ENCODE peak calls at places on chromosomes 4 and X, in nine cellular contexts. G, A, M, Q, U, W, S, P and J are unnamed samples.

GRCh38 chrX:73182502-73183114 is 32.0 kb downstream of the NAP1L2 start:
- DNase-seq in G (no peak), A (no peak), M (no peak), Q (no peak), U (no peak), W (no peak), S (no peak), P (no peak), J (no peak)

GRCh38 chr4:187416236-187416635 is 579.3 kb upstream of the ZFP42 start:
- DNase-seq in G (no peak), A (no peak), M (no peak), Q (no peak), U (no peak), W (no peak), S (no peak), P (no peak), J (no peak)

GRCh38 chr4:184287697-184288255 is 70.1 kb upstream of the ENPP6 start:
- DNase-seq in G (peak), A (peak), M (peak), Q (no peak), U (peak), W (no peak), S (no peak), P (no peak), J (no peak)

GRCh38 chr4:74364649-74365491 is at the start of gene EREG:
- DNase-seq in G (no peak), A (no peak), M (peak), Q (peak), U (peak), W (peak), S (peak), P (no peak), J (peak)

GRCh38 chr4:55635760-55636621 is at the start of gene NMU:
- DNase-seq in G (peak), A (no peak), M (no peak), Q (peak), U (peak), W (peak), S (peak), P (no peak), J (peak)

GRCh38 chrX:50941638-50942037 is 31.1 kb downstream of the BMP15 start:
- DNase-seq in G (no peak), A (no peak), M (no peak), Q (no peak), U (peak), W (no peak), S (no peak), P (no peak), J (no peak)

GRCh38 chr4:66736593-66736992 is 808.7 kb downstream of the CENPC start:
- DNase-seq in G (no peak), A (no peak), M (no peak), Q (no peak), U (no peak), W (no peak), S (no peak), P (no peak), J (no peak)

GRCh38 chr4:5366421-5366820 is 315.1 kb downstream of the STK32B start:
- DNase-seq in G (no peak), A (no peak), M (peak), Q (no peak), U (no peak), W (no peak), S (no peak), P (no peak), J (no peak)

GRCh38 chr4:6916587-6917444 is 7.2 kb downstream of the TBC1D14 start:
- DNase-seq in G (peak), A (peak), M (no peak), Q (peak), U (peak), W (peak), S (peak), P (peak), J (no peak)

DNA sequence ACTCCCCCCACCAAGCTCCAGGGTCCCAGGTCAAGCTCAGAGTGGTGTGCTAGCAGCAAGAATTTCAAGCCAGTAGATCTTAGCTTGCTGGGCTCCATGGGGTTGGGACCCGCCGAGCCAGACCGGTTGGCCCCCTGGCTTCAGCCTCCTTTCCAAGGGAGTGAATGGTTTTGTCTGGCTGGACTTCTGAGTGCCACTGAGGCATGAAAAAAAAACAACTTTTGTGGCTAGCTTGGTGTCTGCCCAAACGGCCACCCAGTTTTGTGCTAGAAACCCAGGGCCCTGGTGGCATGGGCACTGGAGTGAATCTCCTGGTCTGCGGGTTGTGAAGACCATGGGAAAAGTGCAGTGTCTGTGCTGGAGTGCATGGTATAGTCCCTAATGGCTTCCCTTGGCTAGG is 82.6 kb downstream of the NBDY start:
- DNase-seq in G (no peak), A (no peak), M (no peak), Q (no peak), U (no peak), W (no peak), S (no peak), P (no peak), J (no peak)
- TF ChIP-seq POLR2A in G (no peak), A (no peak), M (no peak), Q (no peak), U (no peak), W (no peak), S (no peak), P (no peak), J (no peak)

GRCh38 chrX:145533534-145533933 is 284.1 kb upstream of the SLITRK2 start:
- DNase-seq in G (no peak), A (no peak), M (no peak), Q (no peak), U (no peak), W (no peak), S (no peak), P (no peak), J (no peak)

DNA sequence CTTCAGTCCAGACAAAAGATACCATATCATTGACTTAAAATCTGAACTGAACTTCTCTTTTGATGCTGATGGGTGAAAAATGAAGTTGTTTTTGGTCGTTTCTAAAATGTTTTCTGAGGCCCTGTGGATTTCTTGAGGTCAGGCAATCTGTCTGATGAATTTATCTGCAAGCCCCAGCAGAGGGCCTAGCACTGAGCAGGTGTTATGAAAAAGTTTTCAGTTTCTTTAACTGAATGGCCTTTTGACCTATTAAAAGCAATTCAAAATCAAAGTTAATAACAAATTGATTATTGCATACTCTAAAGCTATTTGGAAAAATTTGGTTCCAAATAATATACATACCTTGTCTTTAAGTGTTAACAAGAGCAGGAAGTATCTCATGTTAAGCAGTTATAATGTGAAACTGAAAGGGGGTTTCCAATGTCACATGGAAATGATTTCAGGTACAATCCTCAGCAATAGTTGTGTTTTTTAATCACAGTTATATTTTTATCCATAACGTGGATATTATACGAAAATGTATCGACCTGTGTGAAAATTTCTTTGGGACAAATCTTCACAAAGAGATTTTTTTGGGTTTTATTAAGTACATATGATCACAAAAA is 285.0 kb downstream of the SPANXN1 start:
- DNase-seq in G (no peak), A (no peak), M (no peak), Q (no peak), U (no peak), W (no peak), S (no peak), P (no peak), J (no peak)
- TF ChIP-seq POLR2A in G (no peak), A (no peak), M (no peak), Q (no peak), U (no peak), W (no peak), S (no peak), P (no peak), J (no peak)

GRCh38 chrX:42023122-42023521 is 99.8 kb upstream of the CASK start:
- DNase-seq in G (no peak), A (no peak), M (no peak), Q (no peak), U (no peak), W (no peak), S (no peak), P (no peak), J (no peak)

GRCh38 chrX:42022158-42022557 is 98.8 kb upstream of the CASK start:
- DNase-seq in G (no peak), A (no peak), M (no peak), Q (no peak), U (no peak), W (no peak), S (no peak), P (no peak), J (no peak)

GRCh38 chrX:42028113-42028512 is 104.8 kb upstream of the CASK start:
- DNase-seq in G (no peak), A (no peak), M (no peak), Q (peak), U (no peak), W (no peak), S (peak), P (no peak), J (no peak)

GRCh38 chrX:42025861-42026260 is 102.5 kb upstream of the CASK start:
- DNase-seq in G (no peak), A (no peak), M (no peak), Q (no peak), U (no peak), W (no peak), S (no peak), P (no peak), J (no peak)

DNA sequence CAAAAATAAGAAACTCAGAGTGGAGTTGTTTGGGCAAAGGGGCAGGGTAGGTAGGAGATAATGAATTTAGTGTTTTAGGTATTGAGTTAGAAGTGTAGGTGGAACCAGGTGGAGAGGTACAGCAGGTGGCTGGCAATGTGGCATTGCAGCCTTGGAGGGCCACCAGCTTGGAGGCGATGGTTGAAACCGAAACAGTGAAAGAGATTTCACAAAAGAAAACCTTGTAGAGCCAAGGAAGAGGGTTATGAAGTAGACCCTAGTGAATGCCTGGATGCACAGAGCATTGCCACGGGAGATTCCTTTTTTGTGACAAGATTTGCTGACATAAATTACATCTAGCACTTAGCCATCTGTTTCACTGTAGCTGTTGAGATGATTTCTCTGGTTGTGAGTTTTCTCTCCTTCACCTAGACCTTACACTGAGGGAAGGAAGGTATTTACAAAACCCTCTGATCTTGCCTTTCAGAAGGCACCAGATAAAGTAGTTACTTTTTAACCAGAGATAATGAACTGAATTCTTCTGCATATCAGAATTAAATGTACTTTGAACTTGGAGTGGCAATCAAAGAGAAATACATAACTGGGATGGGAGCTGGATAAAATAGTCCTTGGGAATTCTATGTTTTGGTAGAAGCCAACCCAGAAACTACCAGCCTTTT is 104.1 kb upstream of the CASK start:
- DNase-seq in G (peak), A (no peak), M (no peak), Q (no peak), U (no peak), W (no peak), S (no peak), P (no peak), J (no peak)
- TF ChIP-seq POLR2A in G (no peak), A (no peak), M (no peak), Q (no peak), U (no peak), W (no peak), S (no peak), P (no peak), J (no peak)

GRCh38 chrX:103631145-103631544 is 2.4 kb downstream of the TCEAL1 start:
- DNase-seq in G (no peak), A (no peak), M (no peak), Q (no peak), U (no peak), W (no peak), S (no peak), P (peak), J (no peak)

GRCh38 chrX:103630171-103630511 is 1.4 kb downstream of the TCEAL1 start:
- DNase-seq in G (no peak), A (no peak), M (no peak), Q (no peak), U (no peak), W (no peak), S (no peak), P (no peak), J (no peak)

GRCh38 chrX:103626855-103627254 is 1.9 kb upstream of the TCEAL1 start:
- DNase-seq in G (no peak), A (no peak), M (peak), Q (no peak), U (no peak), W (no peak), S (no peak), P (no peak), J (no peak)

GRCh38 chrX:103629295-103630170 is 758 bp downstream of the TCEAL1 start:
- DNase-seq in G (peak), A (peak), M (peak), Q (peak), U (peak), W (no peak), S (peak), P (peak), J (no peak)

DNA sequence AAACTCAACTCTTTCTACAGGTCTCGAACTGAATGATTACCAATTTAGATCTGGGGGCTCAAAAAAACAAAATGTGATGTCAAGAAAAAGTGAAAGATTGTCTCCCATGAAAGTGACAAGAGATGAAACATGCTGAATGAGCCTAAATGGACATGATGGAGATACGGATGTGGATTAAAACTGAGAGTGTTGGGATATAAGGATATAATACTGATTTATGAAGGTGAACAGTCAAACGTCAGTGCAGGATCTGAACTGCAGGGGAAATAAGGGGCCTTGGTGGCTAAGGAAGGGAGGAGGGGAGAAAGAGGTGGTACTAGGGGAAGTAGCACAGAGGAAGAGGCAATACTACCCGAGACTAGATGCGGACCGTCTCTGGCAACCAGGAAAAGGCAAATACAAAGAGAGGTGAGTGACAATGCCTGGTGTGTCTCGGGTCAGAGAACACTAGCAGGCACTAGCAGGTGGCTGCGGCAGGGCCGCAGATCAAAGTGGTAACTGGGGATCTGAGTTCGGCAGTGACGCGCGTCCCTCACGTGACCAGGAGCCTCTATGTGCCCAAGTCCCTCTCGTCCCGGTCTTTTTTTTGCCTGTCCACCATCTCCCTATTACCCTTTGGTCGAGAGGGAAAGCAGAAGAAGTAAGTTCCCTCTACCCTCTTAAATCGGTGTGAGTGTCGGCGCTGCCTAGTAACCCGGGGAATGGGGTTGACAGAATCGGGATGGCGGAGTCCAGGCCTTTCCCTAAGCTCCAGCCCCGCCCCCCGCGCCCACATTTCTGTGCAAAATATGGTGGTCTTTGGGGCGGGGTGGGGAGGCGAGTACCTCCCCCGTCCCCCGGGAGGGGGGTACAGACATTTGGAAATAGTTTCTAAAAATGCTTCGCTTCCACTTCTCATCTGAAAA is at the start of gene TCEAL1:
- DNase-seq in G (peak), A (peak), M (peak), Q (peak), U (peak), W (no peak), S (peak), P (peak), J (no peak)
- TF ChIP-seq POLR2A in G (no peak), A (no peak), M (no peak), Q (no peak), U (no peak), W (no peak), S (no peak), P (peak), J (peak)

GRCh38 chr4:40536032-40536431 is 93.6 kb downstream of the RBM47 start:
- DNase-seq in G (no peak), A (no peak), M (no peak), Q (no peak), U (no peak), W (no peak), S (no peak), P (no peak), J (no peak)
- TF ChIP-seq POLR2A in G (no peak), A (no peak), M (no peak), Q (no peak), U (no peak), W (no peak), S (no peak), P (no peak), J (no peak)